ENCODE peak calls at places on chromosomes 1 and 21, in ten cellular contexts. One of them, this sample, is unnamed.

GRCh38 chr21:15301014-15301413 is 236.2 kb upstream of the NRIP1 start:
- DNase-seq in transverse colon: no peak
- DNase-seq in breast epithelium: no peak
- DNase-seq in stomach: no peak
- DNase-seq in GM12891: no peak
- DNase-seq in upper lobe of left lung: no peak
- DNase-seq in HCT116: no peak
- DNase-seq in suprapubic skin: no peak
- DNase-seq in sigmoid colon: no peak
- DNase-seq in prostate gland: no peak
- DNase-seq in this sample: no peak

GRCh38 chr1:172287207-172287606 is 133.3 kb upstream of the C1orf105 start:
- DNase-seq in transverse colon: peak
- DNase-seq in breast epithelium: no peak
- DNase-seq in stomach: peak
- DNase-seq in GM12891: no peak
- DNase-seq in upper lobe of left lung: no peak
- DNase-seq in HCT116: no peak
- DNase-seq in suprapubic skin: no peak
- DNase-seq in sigmoid colon: peak
- DNase-seq in prostate gland: no peak
- DNase-seq in this sample: no peak

GRCh38 chr1:228089520-228090380 is 7.2 kb downstream of the ARF1 start:
- DNase-seq in transverse colon: peak
- DNase-seq in breast epithelium: no peak
- DNase-seq in stomach: peak
- DNase-seq in GM12891: no peak
- DNase-seq in upper lobe of left lung: no peak
- DNase-seq in HCT116: no peak
- DNase-seq in suprapubic skin: no peak
- DNase-seq in sigmoid colon: peak
- DNase-seq in prostate gland: no peak
- DNase-seq in this sample: no peak

GRCh38 chr21:37878946-37879660 is 37.2 kb downstream of the KCNJ6 start:
- DNase-seq in transverse colon: no peak
- DNase-seq in breast epithelium: no peak
- DNase-seq in stomach: no peak
- DNase-seq in GM12891: no peak
- DNase-seq in upper lobe of left lung: no peak
- DNase-seq in HCT116: no peak
- DNase-seq in suprapubic skin: no peak
- DNase-seq in sigmoid colon: no peak
- DNase-seq in prostate gland: no peak
- DNase-seq in this sample: no peak

GRCh38 chr1:111196213-111196612 is 4.2 kb downstream of the DENND2D start:
- DNase-seq in transverse colon: no peak
- DNase-seq in breast epithelium: no peak
- DNase-seq in stomach: no peak
- DNase-seq in GM12891: no peak
- DNase-seq in upper lobe of left lung: no peak
- DNase-seq in HCT116: no peak
- DNase-seq in suprapubic skin: no peak
- DNase-seq in sigmoid colon: no peak
- DNase-seq in prostate gland: no peak
- DNase-seq in this sample: no peak

GRCh38 chr1:2204384-2205190 is 10.0 kb upstream of the FAAP20 start:
- DNase-seq in transverse colon: peak
- DNase-seq in breast epithelium: no peak
- DNase-seq in stomach: peak
- DNase-seq in GM12891: peak
- DNase-seq in upper lobe of left lung: peak
- DNase-seq in HCT116: no peak
- DNase-seq in suprapubic skin: peak
- DNase-seq in sigmoid colon: peak
- DNase-seq in prostate gland: no peak
- DNase-seq in this sample: no peak

GRCh38 chr1:89701746-89702241 is 68.9 kb downstream of the LRRC8C start:
- DNase-seq in transverse colon: no peak
- DNase-seq in breast epithelium: no peak
- DNase-seq in stomach: no peak
- DNase-seq in GM12891: no peak
- DNase-seq in upper lobe of left lung: no peak
- DNase-seq in HCT116: no peak
- DNase-seq in suprapubic skin: no peak
- DNase-seq in sigmoid colon: no peak
- DNase-seq in prostate gland: no peak
- DNase-seq in this sample: no peak

GRCh38 chr1:93537404-93537803 is 89.5 kb downstream of the FNBP1L start:
- DNase-seq in transverse colon: no peak
- DNase-seq in breast epithelium: no peak
- DNase-seq in stomach: no peak
- DNase-seq in GM12891: no peak
- DNase-seq in upper lobe of left lung: no peak
- DNase-seq in HCT116: no peak
- DNase-seq in suprapubic skin: no peak
- DNase-seq in sigmoid colon: no peak
- DNase-seq in prostate gland: no peak
- DNase-seq in this sample: no peak

GRCh38 chr1:200362421-200362820 is 47.4 kb downstream of the ZNF281 start:
- DNase-seq in transverse colon: no peak
- DNase-seq in breast epithelium: no peak
- DNase-seq in stomach: no peak
- DNase-seq in GM12891: no peak
- DNase-seq in upper lobe of left lung: no peak
- DNase-seq in HCT116: no peak
- DNase-seq in suprapubic skin: no peak
- DNase-seq in sigmoid colon: no peak
- DNase-seq in prostate gland: no peak
- DNase-seq in this sample: no peak

GRCh38 chr1:86913399-86913895 is 479 bp downstream of the SELENOF start:
- DNase-seq in transverse colon: peak
- DNase-seq in breast epithelium: no peak
- DNase-seq in stomach: peak
- DNase-seq in GM12891: peak
- DNase-seq in upper lobe of left lung: no peak
- DNase-seq in HCT116: no peak
- DNase-seq in suprapubic skin: no peak
- DNase-seq in sigmoid colon: no peak
- DNase-seq in prostate gland: no peak
- DNase-seq in this sample: no peak

GRCh38 chr1:199859525-199859924 is 168.0 kb upstream of the NR5A2 start:
- DNase-seq in transverse colon: no peak
- DNase-seq in breast epithelium: no peak
- DNase-seq in stomach: no peak
- DNase-seq in GM12891: no peak
- DNase-seq in upper lobe of left lung: no peak
- DNase-seq in HCT116: no peak
- DNase-seq in suprapubic skin: no peak
- DNase-seq in sigmoid colon: no peak
- DNase-seq in prostate gland: no peak
- DNase-seq in this sample: no peak

GRCh38 chr1:31666290-31666963 is 21.8 kb upstream of the PEF1 start:
- DNase-seq in transverse colon: peak
- DNase-seq in breast epithelium: no peak
- DNase-seq in stomach: peak
- DNase-seq in GM12891: no peak
- DNase-seq in upper lobe of left lung: no peak
- DNase-seq in HCT116: no peak
- DNase-seq in suprapubic skin: no peak
- DNase-seq in sigmoid colon: no peak
- DNase-seq in prostate gland: peak
- DNase-seq in this sample: no peak

GRCh38 chr1:201813226-201813625 is 15.7 kb upstream of the IPO9 start:
- DNase-seq in transverse colon: no peak
- DNase-seq in breast epithelium: no peak
- DNase-seq in stomach: no peak
- DNase-seq in GM12891: no peak
- DNase-seq in upper lobe of left lung: no peak
- DNase-seq in HCT116: no peak
- DNase-seq in suprapubic skin: no peak
- DNase-seq in sigmoid colon: no peak
- DNase-seq in prostate gland: no peak
- DNase-seq in this sample: no peak

GRCh38 chr1:224670506-224670905 is 54.4 kb downstream of the CNIH3 start:
- DNase-seq in transverse colon: no peak
- DNase-seq in breast epithelium: no peak
- DNase-seq in stomach: no peak
- DNase-seq in GM12891: no peak
- DNase-seq in upper lobe of left lung: no peak
- DNase-seq in HCT116: no peak
- DNase-seq in suprapubic skin: no peak
- DNase-seq in sigmoid colon: no peak
- DNase-seq in prostate gland: no peak
- DNase-seq in this sample: no peak

GRCh38 chr1:56070601-56071000 is 508.8 kb downstream of the PLPP3 start:
- DNase-seq in transverse colon: no peak
- DNase-seq in breast epithelium: no peak
- DNase-seq in stomach: no peak
- DNase-seq in GM12891: no peak
- DNase-seq in upper lobe of left lung: no peak
- DNase-seq in HCT116: no peak
- DNase-seq in suprapubic skin: no peak
- DNase-seq in sigmoid colon: no peak
- DNase-seq in prostate gland: no peak
- DNase-seq in this sample: no peak

GRCh38 chr1:90386899-90387334 is 330.2 kb downstream of the BARHL2 start:
- DNase-seq in transverse colon: no peak
- DNase-seq in breast epithelium: no peak
- DNase-seq in stomach: no peak
- DNase-seq in GM12891: no peak
- DNase-seq in upper lobe of left lung: no peak
- DNase-seq in HCT116: no peak
- DNase-seq in suprapubic skin: no peak
- DNase-seq in sigmoid colon: no peak
- DNase-seq in prostate gland: no peak
- DNase-seq in this sample: no peak

GRCh38 chr1:167066333-167067122 is 23.6 kb downstream of the GPA33 start:
- DNase-seq in transverse colon: peak
- DNase-seq in breast epithelium: peak
- DNase-seq in stomach: peak
- DNase-seq in GM12891: peak
- DNase-seq in upper lobe of left lung: peak
- DNase-seq in HCT116: peak
- DNase-seq in suprapubic skin: no peak
- DNase-seq in sigmoid colon: peak
- DNase-seq in prostate gland: peak
- DNase-seq in this sample: no peak

GRCh38 chr1:58782308-58783089 is 1.3 kb downstream of the JUN start:
- DNase-seq in transverse colon: peak
- DNase-seq in breast epithelium: peak
- DNase-seq in stomach: peak
- DNase-seq in GM12891: peak
- DNase-seq in upper lobe of left lung: peak
- DNase-seq in HCT116: no peak
- DNase-seq in suprapubic skin: peak
- DNase-seq in sigmoid colon: peak
- DNase-seq in prostate gland: peak
- DNase-seq in this sample: no peak
- TF ChIP-seq POLR2A in transverse colon: peak
- TF ChIP-seq POLR2A in breast epithelium: peak
- TF ChIP-seq POLR2A in stomach: peak
- TF ChIP-seq POLR2A in GM12891: no peak
- TF ChIP-seq POLR2A in upper lobe of left lung: peak
- TF ChIP-seq POLR2A in HCT116: no peak
- TF ChIP-seq POLR2A in suprapubic skin: no peak
- TF ChIP-seq POLR2A in sigmoid colon: peak
- TF ChIP-seq POLR2A in prostate gland: no peak
- TF ChIP-seq POLR2A in this sample: no peak

DNA sequence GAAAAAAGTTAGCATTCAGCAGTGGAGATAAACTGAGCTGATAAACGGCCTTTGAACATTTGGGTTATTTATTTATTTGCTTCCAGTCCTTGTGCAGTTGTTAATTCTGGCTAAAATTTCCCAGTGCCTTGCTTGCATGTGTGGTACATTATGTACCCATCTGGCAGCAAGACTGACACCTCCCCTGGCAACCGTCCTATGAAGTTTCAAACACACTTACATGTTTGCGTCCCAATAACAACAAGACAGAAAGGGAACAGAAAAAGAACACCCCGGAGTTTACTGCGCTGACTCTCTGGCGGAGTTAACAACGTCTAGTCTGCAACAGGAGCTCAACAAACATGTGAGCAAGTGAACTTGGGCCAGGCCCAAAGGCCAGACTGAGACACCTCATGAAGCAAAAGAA is 33.6 kb downstream of the TRABD2B start:
- DNase-seq in transverse colon: no peak
- DNase-seq in breast epithelium: no peak
- DNase-seq in stomach: no peak
- DNase-seq in GM12891: no peak
- DNase-seq in upper lobe of left lung: no peak
- DNase-seq in HCT116: no peak
- DNase-seq in suprapubic skin: no peak
- DNase-seq in sigmoid colon: peak
- DNase-seq in prostate gland: peak
- DNase-seq in this sample: no peak
- TF ChIP-seq POLR2AphosphoS5 in transverse colon: peak
- TF ChIP-seq POLR2AphosphoS5 in breast epithelium: no peak
- TF ChIP-seq POLR2AphosphoS5 in stomach: peak
- TF ChIP-seq POLR2AphosphoS5 in GM12891: no peak
- TF ChIP-seq POLR2AphosphoS5 in upper lobe of left lung: no peak
- TF ChIP-seq POLR2AphosphoS5 in HCT116: no peak
- TF ChIP-seq POLR2AphosphoS5 in suprapubic skin: no peak
- TF ChIP-seq POLR2AphosphoS5 in sigmoid colon: peak
- TF ChIP-seq POLR2AphosphoS5 in prostate gland: peak
- TF ChIP-seq POLR2AphosphoS5 in this sample: no peak

DNA sequence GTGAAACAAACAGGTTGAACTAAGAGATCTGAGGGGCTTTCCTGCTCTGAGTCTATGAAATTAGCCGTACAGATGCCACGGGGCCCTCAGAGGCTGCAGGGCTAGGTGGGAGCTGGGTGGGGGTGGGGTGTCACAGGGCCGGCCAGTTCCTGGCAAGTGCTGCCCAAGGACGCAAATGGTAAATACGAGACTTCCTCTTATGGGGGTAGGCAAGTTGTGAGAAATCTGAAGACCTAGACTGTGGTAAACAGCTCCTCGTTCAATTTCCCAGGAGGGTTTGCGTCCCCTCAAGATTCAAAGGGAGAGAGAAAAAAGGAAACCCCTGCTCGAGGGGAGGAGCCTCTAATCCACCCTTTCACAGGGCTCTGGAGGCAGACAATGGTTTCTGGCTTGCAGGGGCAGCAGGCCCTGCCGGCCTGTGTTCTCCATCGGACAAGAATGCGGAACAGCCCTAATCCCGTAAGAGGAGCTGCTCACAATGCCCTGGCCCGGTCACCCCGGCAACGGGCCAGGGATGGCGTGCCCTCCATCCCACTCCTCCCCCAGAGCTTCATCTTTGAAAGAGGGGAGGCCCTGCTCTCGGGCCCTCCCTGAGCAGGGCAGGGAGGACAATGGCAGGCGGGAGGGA is 7.8 kb downstream of the NUAK2 start:
- DNase-seq in transverse colon: peak
- DNase-seq in breast epithelium: no peak
- DNase-seq in stomach: peak
- DNase-seq in GM12891: no peak
- DNase-seq in upper lobe of left lung: peak
- DNase-seq in HCT116: no peak
- DNase-seq in suprapubic skin: no peak
- DNase-seq in sigmoid colon: no peak
- DNase-seq in prostate gland: peak
- DNase-seq in this sample: no peak
- TF ChIP-seq POLR2A in transverse colon: no peak
- TF ChIP-seq POLR2A in breast epithelium: no peak
- TF ChIP-seq POLR2A in stomach: no peak
- TF ChIP-seq POLR2A in GM12891: no peak
- TF ChIP-seq POLR2A in upper lobe of left lung: no peak
- TF ChIP-seq POLR2A in HCT116: no peak
- TF ChIP-seq POLR2A in suprapubic skin: no peak
- TF ChIP-seq POLR2A in sigmoid colon: no peak
- TF ChIP-seq POLR2A in prostate gland: peak
- TF ChIP-seq POLR2A in this sample: no peak

GRCh38 chr21:46021978-46022544 is 40.5 kb downstream of the COL6A1 start:
- DNase-seq in transverse colon: peak
- DNase-seq in breast epithelium: no peak
- DNase-seq in stomach: peak
- DNase-seq in GM12891: no peak
- DNase-seq in upper lobe of left lung: peak
- DNase-seq in HCT116: no peak
- DNase-seq in suprapubic skin: peak
- DNase-seq in sigmoid colon: peak
- DNase-seq in prostate gland: no peak
- DNase-seq in this sample: peak
- TF ChIP-seq POLR2AphosphoS5 in transverse colon: peak
- TF ChIP-seq POLR2AphosphoS5 in breast epithelium: peak
- TF ChIP-seq POLR2AphosphoS5 in stomach: peak
- TF ChIP-seq POLR2AphosphoS5 in GM12891: no peak
- TF ChIP-seq POLR2AphosphoS5 in upper lobe of left lung: no peak
- TF ChIP-seq POLR2AphosphoS5 in HCT116: no peak
- TF ChIP-seq POLR2AphosphoS5 in suprapubic skin: no peak
- TF ChIP-seq POLR2AphosphoS5 in sigmoid colon: peak
- TF ChIP-seq POLR2AphosphoS5 in prostate gland: no peak
- TF ChIP-seq POLR2AphosphoS5 in this sample: no peak